ENCODE peak calls at places on chromosomes 7 and 10, in eight cellular contexts. One of them, this sample, is unnamed.

GRCh38 chr7:101172854-101173751 is 7.0 kb downstream of the NAT16 start:
- DNase-seq in left ventricle myocardium inferior: peak; percentile 75
- DNase-seq in transverse colon: peak; percentile 68
- DNase-seq in neuronal stem cell: no peak
- DNase-seq in right atrium auricular region: no peak
- DNase-seq in lung: peak; percentile 80
- DNase-seq in CD8-positive, alpha-beta memory T cell: no peak
- DNase-seq in A549: no peak
- DNase-seq in this sample: no peak

GRCh38 chr10:2067015-2067414 is 329.7 kb upstream of the ADARB2 start:
- DNase-seq in left ventricle myocardium inferior: no peak
- DNase-seq in transverse colon: no peak
- DNase-seq in neuronal stem cell: no peak
- DNase-seq in right atrium auricular region: no peak
- DNase-seq in lung: no peak
- DNase-seq in CD8-positive, alpha-beta memory T cell: no peak
- DNase-seq in A549: no peak
- DNase-seq in this sample: no peak

GRCh38 chr7:48078470-48078869 is 10.6 kb upstream of the UPP1 start:
- DNase-seq in left ventricle myocardium inferior: no peak
- DNase-seq in transverse colon: peak; percentile 29
- DNase-seq in neuronal stem cell: no peak
- DNase-seq in right atrium auricular region: no peak
- DNase-seq in lung: no peak
- DNase-seq in CD8-positive, alpha-beta memory T cell: no peak
- DNase-seq in A549: no peak
- DNase-seq in this sample: no peak

GRCh38 chr10:95133016-95133752 is 60.9 kb upstream of the ACSM6 start:
- DNase-seq in left ventricle myocardium inferior: peak; percentile 28
- DNase-seq in transverse colon: peak; percentile 79
- DNase-seq in neuronal stem cell: peak; percentile 75
- DNase-seq in right atrium auricular region: peak; percentile 68
- DNase-seq in lung: peak; percentile 88
- DNase-seq in CD8-positive, alpha-beta memory T cell: peak; percentile 20
- DNase-seq in A549: peak; percentile 47
- DNase-seq in this sample: peak; percentile 8

GRCh38 chr7:3154881-3155494 is 111.3 kb upstream of the CARD11 start:
- DNase-seq in left ventricle myocardium inferior: no peak
- DNase-seq in transverse colon: peak; percentile 31
- DNase-seq in neuronal stem cell: peak; percentile 29
- DNase-seq in right atrium auricular region: no peak
- DNase-seq in lung: no peak
- DNase-seq in CD8-positive, alpha-beta memory T cell: peak; percentile 63
- DNase-seq in A549: peak; percentile 45
- DNase-seq in this sample: peak; percentile 20

GRCh38 chr10:51789903-51790302 is 90.5 kb upstream of the CSTF2T start:
- DNase-seq in left ventricle myocardium inferior: no peak
- DNase-seq in transverse colon: no peak
- DNase-seq in neuronal stem cell: no peak
- DNase-seq in right atrium auricular region: no peak
- DNase-seq in lung: no peak
- DNase-seq in CD8-positive, alpha-beta memory T cell: no peak
- DNase-seq in A549: no peak
- DNase-seq in this sample: no peak

GRCh38 chr10:22899775-22900174 is 28.1 kb upstream of the ARMC3 start:
- DNase-seq in left ventricle myocardium inferior: no peak
- DNase-seq in transverse colon: no peak
- DNase-seq in neuronal stem cell: no peak
- DNase-seq in right atrium auricular region: no peak
- DNase-seq in lung: no peak
- DNase-seq in CD8-positive, alpha-beta memory T cell: no peak
- DNase-seq in A549: no peak
- DNase-seq in this sample: no peak

GRCh38 chr7:6344278-6344677 is 71.9 kb upstream of the CYTH3 start:
- DNase-seq in left ventricle myocardium inferior: no peak
- DNase-seq in transverse colon: no peak
- DNase-seq in neuronal stem cell: no peak
- DNase-seq in right atrium auricular region: no peak
- DNase-seq in lung: no peak
- DNase-seq in CD8-positive, alpha-beta memory T cell: no peak
- DNase-seq in A549: no peak
- DNase-seq in this sample: no peak

GRCh38 chr7:87316846-87317545 is 28.5 kb upstream of the CROT start:
- DNase-seq in left ventricle myocardium inferior: no peak
- DNase-seq in transverse colon: no peak
- DNase-seq in neuronal stem cell: no peak
- DNase-seq in right atrium auricular region: no peak
- DNase-seq in lung: no peak
- DNase-seq in CD8-positive, alpha-beta memory T cell: no peak
- DNase-seq in A549: peak; percentile 14
- DNase-seq in this sample: no peak

DNA sequence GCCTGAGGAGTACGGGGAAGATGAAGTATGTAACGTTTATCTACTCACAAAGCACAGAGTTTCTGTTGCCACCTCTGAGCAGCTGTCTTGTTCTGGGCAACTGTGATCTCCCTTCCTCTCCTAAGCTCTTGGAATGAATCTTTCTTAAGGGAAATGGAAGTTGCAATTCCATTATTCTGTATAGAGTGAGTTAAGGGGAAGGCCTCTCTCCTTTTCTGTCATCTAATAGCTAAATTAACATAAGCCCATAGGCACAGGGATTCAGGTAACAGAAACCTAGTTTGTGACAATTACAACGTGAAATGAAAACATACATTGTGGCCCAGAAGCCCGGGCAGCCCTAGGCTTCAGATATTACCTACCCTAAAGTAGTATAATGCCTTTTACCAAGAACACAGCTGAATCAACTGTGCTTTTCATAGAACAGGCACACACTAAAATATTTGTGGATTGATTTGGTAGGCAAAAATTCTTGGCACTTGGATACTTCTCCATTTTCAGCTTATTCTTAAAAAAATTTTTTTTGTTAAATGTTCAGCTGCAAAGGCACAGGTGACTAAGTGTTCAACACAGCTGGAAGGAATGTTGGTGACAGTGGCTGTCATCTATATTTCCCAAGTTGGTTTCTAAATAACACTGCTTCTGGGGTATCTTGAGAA is 3.8 kb upstream of the PDCD4 start:
- DNase-seq in left ventricle myocardium inferior: no peak
- DNase-seq in transverse colon: no peak
- DNase-seq in neuronal stem cell: no peak
- DNase-seq in right atrium auricular region: no peak
- DNase-seq in lung: no peak
- DNase-seq in CD8-positive, alpha-beta memory T cell: no peak
- DNase-seq in A549: no peak
- DNase-seq in this sample: no peak
- H3K4me1 ChIP-seq in left ventricle myocardium inferior: peaks cover 36% of the 10 kb centered on the region
- H3K4me1 ChIP-seq in transverse colon: peaks cover 74% of the 10 kb centered on the region
- H3K4me1 ChIP-seq in neuronal stem cell: peaks cover 23% of the 10 kb centered on the region
- H3K4me1 ChIP-seq in right atrium auricular region: no peaks in the 10 kb centered on the region
- H3K4me1 ChIP-seq in lung: no peaks in the 10 kb centered on the region
- H3K4me1 ChIP-seq in CD8-positive, alpha-beta memory T cell: peaks cover 84% of the 10 kb centered on the region
- H3K4me1 ChIP-seq in A549: peaks cover 42% of the 10 kb centered on the region
- H3K4me1 ChIP-seq in this sample: peaks cover 82% of the 10 kb centered on the region

DNA sequence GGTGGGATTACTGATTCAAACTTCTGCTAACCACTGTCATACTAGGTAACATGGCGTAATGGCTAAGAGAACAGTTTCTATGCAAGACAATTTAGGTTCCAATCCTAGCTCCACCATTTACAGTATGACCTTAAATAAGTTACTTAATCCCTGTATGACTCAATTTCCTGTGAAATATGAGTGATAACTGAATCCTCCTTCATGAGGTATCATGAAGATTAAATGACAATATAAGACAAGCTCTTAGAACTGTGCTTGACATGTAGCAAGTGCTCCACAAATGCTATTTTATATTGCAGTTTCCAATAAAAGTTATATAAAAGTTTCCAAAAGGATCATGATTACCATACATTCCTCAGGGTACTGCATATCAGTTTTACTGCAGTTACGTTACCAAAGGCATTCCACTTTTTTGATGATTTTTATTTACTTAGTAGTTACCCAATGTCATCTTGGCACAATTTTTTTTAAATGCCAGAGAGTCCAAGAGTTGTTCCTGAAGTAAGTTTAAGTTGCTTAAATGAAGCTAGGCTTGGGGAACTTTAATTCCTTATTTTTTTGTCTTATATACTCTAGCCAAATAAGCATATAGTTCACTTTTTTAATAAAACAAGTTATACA is 7.1 kb downstream of the DOCK4 start:
- DNase-seq in left ventricle myocardium inferior: no peak
- DNase-seq in transverse colon: no peak
- DNase-seq in neuronal stem cell: no peak
- DNase-seq in right atrium auricular region: no peak
- DNase-seq in lung: no peak
- DNase-seq in CD8-positive, alpha-beta memory T cell: no peak
- DNase-seq in A549: no peak
- DNase-seq in this sample: no peak
- H3K4me1 ChIP-seq in left ventricle myocardium inferior: peaks cover 55% of the 10 kb centered on the region
- H3K4me1 ChIP-seq in transverse colon: peaks cover 6% of the 10 kb centered on the region
- H3K4me1 ChIP-seq in neuronal stem cell: no peaks in the 10 kb centered on the region
- H3K4me1 ChIP-seq in right atrium auricular region: no peaks in the 10 kb centered on the region
- H3K4me1 ChIP-seq in lung: peaks cover 8% of the 10 kb centered on the region
- H3K4me1 ChIP-seq in CD8-positive, alpha-beta memory T cell: peaks cover 7% of the 10 kb centered on the region
- H3K4me1 ChIP-seq in A549: peaks cover 61% of the 10 kb centered on the region
- H3K4me1 ChIP-seq in this sample: peaks cover 4% of the 10 kb centered on the region

GRCh38 chr10:5894873-5895272 is 4.8 kb downstream of the FBH1 start:
- DNase-seq in left ventricle myocardium inferior: peak; percentile 53
- DNase-seq in transverse colon: no peak
- DNase-seq in neuronal stem cell: no peak
- DNase-seq in right atrium auricular region: no peak
- DNase-seq in lung: no peak
- DNase-seq in CD8-positive, alpha-beta memory T cell: no peak
- DNase-seq in A549: no peak
- DNase-seq in this sample: no peak
- H3K4me1 ChIP-seq in left ventricle myocardium inferior: peaks cover 71% of the 10 kb centered on the region
- H3K4me1 ChIP-seq in transverse colon: peaks cover 32% of the 10 kb centered on the region
- H3K4me1 ChIP-seq in neuronal stem cell: peaks cover 10% of the 10 kb centered on the region
- H3K4me1 ChIP-seq in right atrium auricular region: no peaks in the 10 kb centered on the region
- H3K4me1 ChIP-seq in lung: peaks cover 24% of the 10 kb centered on the region
- H3K4me1 ChIP-seq in CD8-positive, alpha-beta memory T cell: peaks cover 45% of the 10 kb centered on the region
- H3K4me1 ChIP-seq in A549: peaks cover 8% of the 10 kb centered on the region
- H3K4me1 ChIP-seq in this sample: peaks cover 6% of the 10 kb centered on the region

GRCh38 chr10:10985361-10985760 is 32.3 kb upstream of the CELF2 start:
- DNase-seq in left ventricle myocardium inferior: no peak
- DNase-seq in transverse colon: no peak
- DNase-seq in neuronal stem cell: no peak
- DNase-seq in right atrium auricular region: no peak
- DNase-seq in lung: no peak
- DNase-seq in CD8-positive, alpha-beta memory T cell: no peak
- DNase-seq in A549: no peak
- DNase-seq in this sample: no peak
- H3K4me1 ChIP-seq in left ventricle myocardium inferior: no peaks in the 10 kb centered on the region
- H3K4me1 ChIP-seq in transverse colon: peaks cover 5% of the 10 kb centered on the region
- H3K4me1 ChIP-seq in neuronal stem cell: peaks cover 2% of the 10 kb centered on the region
- H3K4me1 ChIP-seq in right atrium auricular region: no peaks in the 10 kb centered on the region
- H3K4me1 ChIP-seq in lung: no peaks in the 10 kb centered on the region
- H3K4me1 ChIP-seq in CD8-positive, alpha-beta memory T cell: no peaks in the 10 kb centered on the region
- H3K4me1 ChIP-seq in A549: no peaks in the 10 kb centered on the region
- H3K4me1 ChIP-seq in this sample: no peaks in the 10 kb centered on the region

DNA sequence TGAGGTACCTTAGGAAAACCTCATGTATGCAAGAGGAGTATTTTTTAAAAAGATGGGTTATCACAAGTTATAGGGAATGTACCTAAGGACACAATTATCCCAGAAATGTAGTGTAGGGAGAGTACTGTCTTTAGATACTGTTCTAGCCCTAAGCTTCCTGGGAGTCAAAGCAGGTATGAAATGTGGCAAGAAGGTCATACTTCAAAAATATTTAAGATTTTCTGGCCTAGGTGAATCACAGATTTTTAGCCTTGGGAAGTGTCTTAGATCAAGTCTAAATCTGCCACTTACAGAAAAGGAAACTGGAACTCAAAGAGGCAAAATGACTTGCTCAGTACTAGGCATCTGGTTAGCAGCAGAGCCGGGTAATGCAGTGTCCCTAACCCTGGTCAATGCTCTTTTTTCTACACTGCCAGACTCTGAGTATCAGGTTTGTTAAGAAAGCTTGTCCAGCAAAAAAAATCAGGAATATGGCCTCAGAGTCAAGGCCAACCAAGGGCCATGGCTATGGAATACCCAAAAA is 13.9 kb downstream of the PIK3AP1 start:
- DNase-seq in left ventricle myocardium inferior: no peak
- DNase-seq in transverse colon: no peak
- DNase-seq in neuronal stem cell: no peak
- DNase-seq in right atrium auricular region: no peak
- DNase-seq in lung: no peak
- DNase-seq in CD8-positive, alpha-beta memory T cell: no peak
- DNase-seq in A549: no peak
- DNase-seq in this sample: no peak
- H3K4me1 ChIP-seq in left ventricle myocardium inferior: no peaks in the 10 kb centered on the region
- H3K4me1 ChIP-seq in transverse colon: no peaks in the 10 kb centered on the region
- H3K4me1 ChIP-seq in neuronal stem cell: no peaks in the 10 kb centered on the region
- H3K4me1 ChIP-seq in right atrium auricular region: no peaks in the 10 kb centered on the region
- H3K4me1 ChIP-seq in lung: no peaks in the 10 kb centered on the region
- H3K4me1 ChIP-seq in CD8-positive, alpha-beta memory T cell: no peaks in the 10 kb centered on the region
- H3K4me1 ChIP-seq in A549: no peaks in the 10 kb centered on the region
- H3K4me1 ChIP-seq in this sample: no peaks in the 10 kb centered on the region

GRCh38 chr7:151113344-151114150 is 27.3 kb downstream of the AGAP3 start:
- DNase-seq in left ventricle myocardium inferior: no peak
- DNase-seq in transverse colon: no peak
- DNase-seq in neuronal stem cell: peak; percentile 58
- DNase-seq in right atrium auricular region: no peak
- DNase-seq in lung: peak; percentile 87
- DNase-seq in CD8-positive, alpha-beta memory T cell: no peak
- DNase-seq in A549: peak; percentile 82
- DNase-seq in this sample: no peak
- H3K4me1 ChIP-seq in left ventricle myocardium inferior: peaks cover 37% of the 10 kb centered on the region
- H3K4me1 ChIP-seq in transverse colon: peaks cover 50% of the 10 kb centered on the region
- H3K4me1 ChIP-seq in neuronal stem cell: peaks cover 22% of the 10 kb centered on the region
- H3K4me1 ChIP-seq in right atrium auricular region: no peaks in the 10 kb centered on the region
- H3K4me1 ChIP-seq in lung: no peaks in the 10 kb centered on the region
- H3K4me1 ChIP-seq in CD8-positive, alpha-beta memory T cell: peaks cover 12% of the 10 kb centered on the region
- H3K4me1 ChIP-seq in A549: peaks cover 42% of the 10 kb centered on the region
- H3K4me1 ChIP-seq in this sample: peaks cover 30% of the 10 kb centered on the region

GRCh38 chr10:10994360-10994759 is 23.3 kb upstream of the CELF2 start:
- DNase-seq in left ventricle myocardium inferior: no peak
- DNase-seq in transverse colon: no peak
- DNase-seq in neuronal stem cell: no peak
- DNase-seq in right atrium auricular region: no peak
- DNase-seq in lung: no peak
- DNase-seq in CD8-positive, alpha-beta memory T cell: no peak
- DNase-seq in A549: no peak
- DNase-seq in this sample: no peak
- H3K4me1 ChIP-seq in left ventricle myocardium inferior: peaks cover 6% of the 10 kb centered on the region
- H3K4me1 ChIP-seq in transverse colon: peaks cover 3% of the 10 kb centered on the region
- H3K4me1 ChIP-seq in neuronal stem cell: no peaks in the 10 kb centered on the region
- H3K4me1 ChIP-seq in right atrium auricular region: no peaks in the 10 kb centered on the region
- H3K4me1 ChIP-seq in lung: no peaks in the 10 kb centered on the region
- H3K4me1 ChIP-seq in CD8-positive, alpha-beta memory T cell: no peaks in the 10 kb centered on the region
- H3K4me1 ChIP-seq in A549: no peaks in the 10 kb centered on the region
- H3K4me1 ChIP-seq in this sample: no peaks in the 10 kb centered on the region

This sample was measured in effector memory CD4-positive, alpha-beta T cell.